ENCODE peak calls at places on chromosomes 16 and 17, in four cellular contexts. J is natural killer cell, L is SK-N-SH treated with all-trans-retinoic acid at 6 μM for 48 hours, X is left cardiac atrium. G is an unnamed sample.

GRCh38 chr17:43881758-43882505 is 25.4 kb downstream of the MPP2 start:
- ATAC-seq in X (no peak), L (no peak), J (no peak), G (no peak)

GRCh38 chr17:76174072-76174471 is 33.0 kb upstream of the FOXJ1 start:
- ATAC-seq in L (no peak), J (no peak), X (no peak), G (no peak)

GRCh38 chr17:53571342-53571741 is 251.4 kb upstream of the KIF2B start:
- ATAC-seq in L (peak; percentile 57), X (no peak), J (no peak), G (no peak)

GRCh38 chr16:24646646-24646995 is 82.8 kb upstream of the TNRC6A start:
- ATAC-seq in J (no peak), L (no peak), X (peak; percentile 40), G (no peak)

GRCh38 chr16:84686702-84687298 is 13.0 kb upstream of the USP10 start:
- ATAC-seq in X (no peak), L (no peak), J (no peak), G (no peak)

GRCh38 chr16:58537124-58537906 is 22.0 kb downstream of the SETD6 start:
- ATAC-seq in X (peak; percentile 53), J (no peak), L (no peak), G (peak; percentile 35)

GRCh38 chr17:17088511-17089205 is 46.4 kb downstream of the MPRIP start:
- ATAC-seq in X (no peak), J (no peak), L (no peak), G (peak; percentile 88)

GRCh38 chr16:67943619-67944503 is at the start of gene LCAT:
- ATAC-seq in X (peak; percentile 48), L (no peak), J (no peak), G (no peak)

GRCh38 chr17:63476857-63477470 is at the start of gene ACE:
- ATAC-seq in J (no peak), L (peak; percentile 14), X (peak; percentile 27), G (peak; percentile 56)

GRCh38 chr17:8740486-8740885 is 4.2 kb downstream of the CCDC42 start:
- ATAC-seq in J (peak; percentile 80), X (no peak), L (no peak), G (peak; percentile 38)

GRCh38 chr17:73744411-73744810 is 100.2 kb upstream of the SDK2 start:
- ATAC-seq in L (no peak), J (no peak), X (no peak), G (no peak)

GRCh38 chr17:55762086-55762858 is 11.4 kb downstream of the PCTP start:
- ATAC-seq in J (no peak), L (no peak), X (no peak), G (no peak)

GRCh38 chr17:78266231-78266631 is 34.8 kb downstream of the TMEM235 start:
- ATAC-seq in L (no peak), J (no peak), X (peak; percentile 37), G (no peak)

GRCh38 chr17:20771104-20771503 is 191.6 kb downstream of the CDRT15L2 start:
- ATAC-seq in L (no peak), J (no peak), X (no peak), G (no peak)

GRCh38 chr17:49616546-49617205 is 41.0 kb downstream of the NXPH3 start:
- ATAC-seq in J (no peak), L (no peak), X (peak; percentile 94), G (no peak)

GRCh38 chr16:87586201-87586782 is 16.0 kb upstream of the JPH3 start:
- ATAC-seq in X (no peak), J (no peak), L (no peak), G (no peak)

GRCh38 chr17:65449495-65449894 is 112.0 kb downstream of the AXIN2 start:
- ATAC-seq in X (no peak), L (no peak), J (no peak), G (no peak)

GRCh38 chr17:65568918-65569317 is 7.5 kb upstream of the AXIN2 start:
- ATAC-seq in J (no peak), L (no peak), X (no peak), G (no peak)

GRCh38 chr17:32862940-32863339 is 14.0 kb downstream of the MYO1D start:
- ATAC-seq in J (no peak), X (no peak), L (no peak), G (no peak)

G was measured in activated T-helper 17 cell treated with anti-CD3 and anti-CD28 coated beads, Interleukin-2, amount 50 U/mL, for 72 hours.